ENCODE peak calls at places on chromosomes 7 and 10, in four cellular contexts. D is HL-60, O is spleen, Q is stomach. G is an unnamed sample. For H3K27me3, the result is how much of the 10 kb centered on the place peaks cover.

GRCh38 chr10:126133082-126133620 is 236.8 kb downstream of the FANK1 start:
- DNase-seq in D (no peak), O (no peak), Q (no peak), G (no peak)

GRCh38 chr7:76314042-76314721 is 11.7 kb downstream of the HSPB1 start:
- DNase-seq in D (peak), O (peak), Q (peak), G (no peak)

GRCh38 chr7:83347836-83348482 is 185.3 kb upstream of the PCLO start:
- DNase-seq in D (no peak), O (no peak), Q (no peak), G (no peak)

GRCh38 chr7:110129159-110129558 is 961.8 kb upstream of the LRRN3 start:
- DNase-seq in D (no peak), O (no peak), Q (no peak), G (no peak)

GRCh38 chr10:132735923-132736391 is 50.0 kb downstream of the NKX6-2 start:
- DNase-seq in D (no peak), O (no peak), Q (no peak), G (no peak)

GRCh38 chr10:112229096-112229495 is 45.5 kb upstream of the GPAM start:
- DNase-seq in D (no peak), O (no peak), Q (no peak), G (no peak)

GRCh38 chr7:155693826-155694225 is 49.4 kb downstream of the RBM33 start:
- DNase-seq in D (no peak), O (no peak), Q (no peak), G (no peak)

GRCh38 chr7:44967571-44968446 is 11.0 kb downstream of the MYO1G start:
- DNase-seq in D (no peak), O (peak), Q (no peak), G (no peak)

GRCh38 chr7:147008530-147008929 is 891.9 kb downstream of the CNTNAP2 start:
- DNase-seq in D (no peak), O (no peak), Q (peak), G (no peak)

GRCh38 chr7:106329971-106330733 is 45.4 kb upstream of the NAMPT start:
- DNase-seq in D (no peak), O (no peak), Q (no peak), G (no peak)

GRCh38 chr10:84331091-84331490 is 2.7 kb downstream of the CCSER2 start:
- DNase-seq in D (no peak), O (no peak), Q (no peak), G (no peak)

GRCh38 chr10:66925896-66926719 is at the start of gene LRRTM3:
- DNase-seq in D (peak), O (no peak), Q (peak), G (peak)

GRCh38 chr10:68871731-68872342 is 29.3 kb upstream of the DDX50 start:
- DNase-seq in D (no peak), O (no peak), Q (no peak), G (no peak)

GRCh38 chr10:102975483-102976057 is 57.5 kb downstream of the CNNM2 start:
- DNase-seq in D (no peak), O (no peak), Q (no peak), G (no peak)

GRCh38 chr7:28536259-28536658 is 123.9 kb downstream of the CREB5 start:
- DNase-seq in D (no peak), O (no peak), Q (no peak), G (no peak)

GRCh38 chr10:133159950-133160812 is at the start of gene KNDC1:
- DNase-seq in D (no peak), O (peak), Q (no peak), G (no peak)

GRCh38 chr10:44818721-44819127 is 92.4 kb upstream of the TMEM72 start:
- DNase-seq in D (no peak), O (no peak), Q (no peak), G (no peak)

GRCh38 chr10:44860811-44861751 is 50.1 kb upstream of the TMEM72 start:
- DNase-seq in D (no peak), O (no peak), Q (peak), G (no peak)

GRCh38 chr10:74704629-74705360 is 121.6 kb upstream of the KAT6B start:
- DNase-seq in D (no peak), O (no peak), Q (no peak), G (no peak)

GRCh38 chr7:5713124-5713912 is 68.1 kb downstream of the RNF216 start:
- DNase-seq in D (no peak), O (no peak), Q (no peak), G (no peak)
- TF ChIP-seq POLR2AphosphoS5 in D (no peak), O (no peak), Q (no peak), G (no peak)

GRCh38 chr10:95815701-95816100 is 59.7 kb downstream of the ENTPD1 start:
- DNase-seq in D (no peak), O (no peak), Q (no peak), G (no peak)

GRCh38 chr10:95819620-95820329 is 63.8 kb downstream of the ENTPD1 start:
- DNase-seq in D (no peak), O (no peak), Q (no peak), G (no peak)

GRCh38 chr10:95820363-95820762 is 64.4 kb downstream of the ENTPD1 start:
- DNase-seq in D (peak), O (no peak), Q (no peak), G (no peak)

GRCh38 chr10:95818010-95818409 is 62.0 kb downstream of the ENTPD1 start:
- DNase-seq in D (no peak), O (no peak), Q (no peak), G (no peak)

DNA sequence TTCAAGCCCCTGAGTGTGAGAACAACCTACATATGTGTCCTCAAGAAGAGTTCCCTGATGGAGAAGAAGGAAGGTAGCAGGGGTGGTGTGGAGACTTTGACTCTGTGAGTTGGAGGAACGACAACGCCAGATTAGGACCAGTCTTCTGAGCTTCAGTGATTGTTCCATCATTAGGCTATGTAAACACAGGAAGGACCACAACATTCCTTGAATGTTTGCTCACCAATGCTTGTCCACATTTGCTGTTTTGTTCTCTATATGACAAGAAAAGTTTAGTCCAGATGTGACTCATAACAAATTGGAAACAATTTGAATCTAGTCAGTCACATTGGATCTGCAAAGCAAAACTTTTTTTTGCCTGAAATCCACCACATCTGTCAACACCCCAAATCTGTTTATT is 62.7 kb downstream of the ENTPD1 start:
- DNase-seq in D (no peak), O (no peak), Q (no peak), G (no peak)
- H3K27ac ChIP-seq in D (no peak), O (no peak), Q (peak), G (no peak)

DNA sequence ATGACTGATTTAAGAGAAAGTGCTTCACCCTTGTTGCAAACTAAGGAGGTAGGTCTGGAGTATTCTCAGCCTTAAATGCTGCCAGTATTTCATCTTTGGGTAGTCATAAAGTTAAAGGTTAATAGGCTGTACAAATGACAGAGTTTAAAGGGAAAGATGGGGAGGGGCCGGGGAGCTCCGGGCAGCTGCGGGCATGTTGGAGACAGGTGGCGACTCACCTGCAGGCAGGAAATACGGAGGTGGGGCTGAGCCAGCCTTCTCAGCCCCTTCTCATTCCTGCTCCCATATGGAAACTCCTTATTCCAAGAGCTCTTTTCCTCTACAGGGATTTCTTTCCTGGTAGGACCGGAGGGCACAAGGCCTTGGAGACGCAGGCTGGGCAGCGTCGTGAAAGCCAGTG is 31.8 kb upstream of the HMX3 start:
- DNase-seq in D (no peak), O (no peak), Q (no peak), G (no peak)
- H3K27me3 ChIP-seq in D (under half), O (under half), Q (under half), G (under half)

GRCh38 chr7:42232275-42232674 is 4.7 kb downstream of the GLI3 start:
- DNase-seq in D (no peak), O (no peak), Q (no peak), G (no peak)
- TF ChIP-seq POLR2AphosphoS5 in D (no peak), O (no peak), Q (peak), G (no peak)

GRCh38 chr10:29692121-29692539 is 57.4 kb upstream of the SVIL start:
- DNase-seq in D (no peak), O (no peak), Q (no peak), G (peak)
- H3K27ac ChIP-seq in D (no peak), O (no peak), Q (peak), G (peak)

GRCh38 chr7:27099839-27100225 is 2.7 kb downstream of the HOXA2 start:
- DNase-seq in D (no peak), O (no peak), Q (no peak), G (no peak)
- H3K27me3 ChIP-seq in D (under half), O (half or more), Q (half or more), G (under half)